ENCODE peak calls at places on chromosomes 16 and 17, in four cellular contexts. W is K562, R is upper lobe of right lung, M is SJCRH30. S is an unnamed sample.

GRCh38 chr16:85459529-85460251 is 153.4 kb upstream of the GSE1 start:
- DNase-seq in M (no peak), W (peak), R (no peak), S (peak)

GRCh38 chr16:9027070-9027799 is 63.5 kb upstream of the USP7 start:
- DNase-seq in W (peak), M (no peak), R (no peak), S (no peak)

GRCh38 chr16:5042574-5043171 is 8.9 kb upstream of the NAGPA start:
- DNase-seq in M (no peak), W (peak), R (peak), S (no peak)

GRCh38 chr16:74748042-74748709 is 26.4 kb downstream of the FA2H start:
- DNase-seq in R (no peak), W (no peak), M (no peak), S (no peak)

GRCh38 chr17:69857412-69857835 is 217.6 kb upstream of the KCNJ16 start:
- DNase-seq in R (no peak), W (peak), M (no peak), S (no peak)

GRCh38 chr16:51445250-51445649 is 294.2 kb upstream of the SALL1 start:
- DNase-seq in M (no peak), R (no peak), W (no peak), S (no peak)

GRCh38 chr17:15378243-15378642 is 36.8 kb upstream of the TEKT3 start:
- DNase-seq in W (no peak), M (no peak), R (no peak), S (no peak)

GRCh38 chr16:74485916-74486315 is 64.6 kb upstream of the CLEC18B start:
- DNase-seq in W (no peak), R (no peak), M (no peak), S (no peak)

GRCh38 chr17:69949931-69950330 is 125.1 kb upstream of the KCNJ16 start:
- DNase-seq in R (no peak), M (no peak), W (peak), S (no peak)

GRCh38 chr17:13005530-13005929 is 12.3 kb downstream of the ELAC2 start:
- DNase-seq in W (no peak), M (no peak), R (no peak), S (no peak)

GRCh38 chr17:6070280-6070894 is at the start of gene WSCD1:
- DNase-seq in M (no peak), W (no peak), R (no peak), S (no peak)

GRCh38 chr17:68576137-68576536 is 25.0 kb downstream of the FAM20A start:
- DNase-seq in M (no peak), W (no peak), R (no peak), S (no peak)

GRCh38 chr16:50526796-50527195 is 21.4 kb upstream of the NKD1 start:
- DNase-seq in R (no peak), W (no peak), M (no peak), S (no peak)

GRCh38 chr17:68318103-68318991 is 27.1 kb downstream of the ARSG start:
- DNase-seq in M (peak), W (no peak), R (no peak), S (no peak)

GRCh38 chr17:81218991-81219390 is 3.8 kb downstream of the CEP131 start:
- DNase-seq in W (no peak), M (no peak), R (no peak), S (no peak)

GRCh38 chr16:30116291-30117207 is 3.2 kb upstream of the GDPD3 start:
- DNase-seq in W (no peak), M (no peak), R (peak), S (no peak)

GRCh38 chr17:75847595-75848522 is 3.7 kb upstream of the UNC13D start:
- DNase-seq in R (no peak), M (no peak), W (no peak), S (no peak)

GRCh38 chr16:80250376-80250775 is 290.4 kb upstream of the DYNLRB2 start:
- DNase-seq in M (peak), W (no peak), R (no peak), S (no peak)

GRCh38 chr16:75029854-75030253 is 31.0 kb downstream of the ZNRF1 start:
- DNase-seq in R (no peak), M (no peak), W (no peak), S (no peak)

GRCh38 chr16:3457434-3458252 is 14.2 kb downstream of the NAA60 start:
- DNase-seq in W (peak), R (peak), M (peak), S (peak)

GRCh38 chr17:42107597-42108576 is 4.6 kb downstream of the DHX58 start:
- DNase-seq in W (peak), M (peak), R (peak), S (peak)

GRCh38 chr16:66873685-66874055 is 6.6 kb upstream of the PDP2 start:
- DNase-seq in W (no peak), R (no peak), M (no peak), S (no peak)

GRCh38 chr16:58127033-58127556 is 2.1 kb downstream of the CFAP20 start:
- DNase-seq in M (no peak), R (no peak), W (peak), S (no peak)

GRCh38 chr16:50737420-50737959 is 4.4 kb upstream of the CYLD start:
- DNase-seq in M (no peak), W (no peak), R (no peak), S (no peak)

GRCh38 chr17:64097196-64097936 is 32.6 kb downstream of the ERN1 start:
- DNase-seq in M (no peak), W (no peak), R (no peak), S (no peak)

GRCh38 chr17:73710095-73710592 is 65.9 kb upstream of the SDK2 start:
- DNase-seq in M (peak), R (no peak), W (peak), S (peak)

GRCh38 chr17:81878294-81878693 is 7.2 kb upstream of the ARHGDIA start:
- DNase-seq in R (no peak), M (no peak), W (no peak), S (no peak)

GRCh38 chr16:13181432-13181831 is 280.0 kb downstream of the SHISA9 start:
- DNase-seq in W (no peak), R (no peak), M (no peak), S (no peak)

GRCh38 chr16:1420111-1420539 is 422 bp downstream of the UQCC4 start:
- DNase-seq in M (peak), R (no peak), W (peak), S (no peak)

GRCh38 chr17:4074831-4075495 is 67.9 kb downstream of the ZZEF1 start:
- DNase-seq in R (no peak), W (peak), M (peak), S (no peak)

GRCh38 chr17:4068918-4069317 is 73.9 kb downstream of the ZZEF1 start:
- DNase-seq in R (no peak), M (no peak), W (no peak), S (no peak)

GRCh38 chr17:4072487-4073157 is 70.2 kb downstream of the ZZEF1 start:
- DNase-seq in W (no peak), M (peak), R (no peak), S (no peak)

DNA sequence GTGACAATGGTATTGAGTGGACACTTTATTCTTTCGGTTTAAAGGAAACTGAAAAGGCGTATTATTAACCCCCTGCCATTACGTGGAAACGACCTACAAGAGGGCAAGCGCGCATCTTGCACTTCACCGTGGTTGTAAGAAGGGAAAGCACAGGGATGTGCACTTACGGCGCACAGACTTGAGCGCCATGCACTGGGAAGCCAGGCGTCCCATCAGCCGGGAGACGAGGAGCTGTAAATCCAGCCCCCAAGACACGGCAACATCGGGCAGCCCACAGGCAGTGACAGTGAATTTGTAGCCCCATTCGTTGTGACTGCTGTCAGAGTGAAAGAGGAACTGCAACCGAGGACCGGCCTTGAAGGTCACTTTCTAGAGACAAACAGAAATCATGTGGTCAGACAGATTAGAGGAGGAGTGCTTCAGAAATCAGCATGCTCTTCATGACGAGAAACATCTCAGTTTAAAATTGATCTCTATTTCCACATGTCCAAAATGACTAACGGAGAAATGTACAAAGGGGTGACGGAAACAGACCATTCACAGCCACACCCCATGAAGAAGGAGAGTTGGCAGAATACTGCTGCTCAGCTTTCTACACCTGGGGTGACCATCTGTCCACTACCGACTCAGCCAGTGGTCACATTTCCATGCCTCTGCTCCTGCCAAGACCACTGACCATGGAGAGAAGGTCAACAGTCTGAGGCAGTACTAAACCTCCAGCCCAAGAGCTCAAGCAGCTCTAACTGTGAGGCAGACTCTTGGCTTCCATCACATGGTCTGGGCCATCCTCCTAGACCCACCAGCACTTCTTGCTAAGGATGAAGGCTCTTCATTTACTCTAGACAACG is 68.6 kb downstream of the ZZEF1 start:
- DNase-seq in R (no peak), M (no peak), W (no peak), S (no peak)
- H3K27ac ChIP-seq in R (no peak), M (no peak), W (no peak), S (peak)

GRCh38 chr16:23282508-23282907 is 19.6 kb upstream of the SCNN1B start:
- DNase-seq in W (no peak), R (no peak), M (no peak), S (no peak)
- H3K27ac ChIP-seq in W (no peak), R (no peak), M (no peak), S (no peak)

GRCh38 chr17:19306160-19307111 is 56.1 kb downstream of the B9D1 start:
- DNase-seq in W (no peak), R (peak), M (no peak), S (no peak)
- H3K27ac ChIP-seq in W (no peak), R (no peak), M (no peak), S (peak)

GRCh38 chr16:20906871-20907255 is 6.3 kb downstream of the LYRM1 start:
- DNase-seq in W (no peak), M (no peak), R (no peak), S (no peak)

GRCh38 chr16:20910781-20911321 is 10.3 kb downstream of the LYRM1 start:
- DNase-seq in W (peak), M (no peak), R (no peak), S (no peak)

GRCh38 chr16:20916289-20916688 is 15.7 kb downstream of the LYRM1 start:
- DNase-seq in W (peak), R (no peak), M (no peak), S (no peak)

GRCh38 chr16:20915733-20916132 is 15.2 kb downstream of the LYRM1 start:
- DNase-seq in R (no peak), W (peak), M (no peak), S (no peak)

DNA sequence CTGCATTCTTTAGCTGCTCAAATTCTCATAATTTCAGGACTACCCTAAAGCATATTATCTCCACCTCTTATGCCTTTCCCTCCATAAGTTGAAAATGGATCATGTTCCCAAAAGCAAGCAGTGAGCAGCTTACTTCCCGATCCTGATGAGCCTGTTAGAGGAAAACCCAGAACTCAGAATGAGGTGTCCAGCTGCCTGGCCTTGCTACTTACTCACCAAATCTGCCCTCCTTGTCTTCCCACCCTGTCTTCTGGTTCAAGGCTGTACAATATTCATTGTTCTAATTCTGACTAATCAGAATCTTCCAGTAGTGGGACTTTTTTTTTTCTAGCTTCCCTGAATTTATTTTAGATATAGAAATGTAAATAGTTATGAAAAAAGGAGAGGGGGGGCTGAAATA is 10.8 kb downstream of the LYRM1 start:
- DNase-seq in M (no peak), W (no peak), R (no peak), S (no peak)
- H3K27ac ChIP-seq in M (no peak), W (peak), R (peak), S (peak)

DNA sequence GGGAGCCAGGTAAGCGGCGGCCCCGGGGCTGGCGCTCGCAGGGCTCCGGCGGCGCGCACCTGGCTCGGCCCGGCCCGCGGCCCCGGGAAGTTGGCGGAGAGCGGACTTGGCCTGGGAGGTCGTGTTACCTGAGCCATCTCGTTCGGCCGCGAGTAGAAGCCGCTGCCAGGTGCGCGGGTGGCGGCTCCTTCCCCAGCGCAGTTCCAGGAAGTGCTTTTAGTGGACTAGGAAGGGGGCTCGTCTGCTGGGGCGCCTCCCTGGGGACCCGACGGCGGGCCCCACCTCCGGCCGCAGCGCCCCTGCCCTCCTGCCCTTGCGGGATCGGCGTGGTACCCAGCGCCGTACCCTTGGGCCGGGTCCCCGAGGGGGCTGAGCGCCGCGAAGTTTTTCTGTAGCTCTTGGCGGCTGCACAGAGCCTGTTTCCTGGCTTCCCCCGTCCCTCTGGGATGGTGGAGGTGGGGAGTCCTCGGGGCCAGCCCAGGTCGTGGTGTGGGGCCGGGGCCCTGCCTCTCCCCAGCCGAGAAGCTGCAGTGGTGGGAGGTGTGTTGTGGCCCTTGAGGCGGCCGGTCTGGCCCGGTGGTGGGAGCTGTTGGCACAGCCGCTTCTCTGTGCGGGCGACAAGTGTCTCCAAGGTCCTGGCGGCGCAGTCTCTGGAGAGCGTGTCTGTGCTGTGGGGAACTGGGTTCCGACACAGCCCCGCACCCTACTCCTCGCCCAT is 96.9 kb downstream of the RAB11FIP4 start:
- DNase-seq in M (no peak), R (peak), W (no peak), S (no peak)
- H3K27ac ChIP-seq in M (no peak), R (peak), W (peak), S (peak)

GRCh38 chr16:69924777-69925191 is 26.4 kb upstream of the CLEC18A start:
- DNase-seq in W (no peak), R (no peak), M (no peak), S (peak)
- H3K27ac ChIP-seq in W (no peak), R (peak), M (no peak), S (peak)

GRCh38 chr17:57260325-57261083 is 4.2 kb downstream of the MSI2 start:
- DNase-seq in M (no peak), R (no peak), W (no peak), S (no peak)
- H3K27ac ChIP-seq in M (no peak), R (no peak), W (no peak), S (no peak)

DNA sequence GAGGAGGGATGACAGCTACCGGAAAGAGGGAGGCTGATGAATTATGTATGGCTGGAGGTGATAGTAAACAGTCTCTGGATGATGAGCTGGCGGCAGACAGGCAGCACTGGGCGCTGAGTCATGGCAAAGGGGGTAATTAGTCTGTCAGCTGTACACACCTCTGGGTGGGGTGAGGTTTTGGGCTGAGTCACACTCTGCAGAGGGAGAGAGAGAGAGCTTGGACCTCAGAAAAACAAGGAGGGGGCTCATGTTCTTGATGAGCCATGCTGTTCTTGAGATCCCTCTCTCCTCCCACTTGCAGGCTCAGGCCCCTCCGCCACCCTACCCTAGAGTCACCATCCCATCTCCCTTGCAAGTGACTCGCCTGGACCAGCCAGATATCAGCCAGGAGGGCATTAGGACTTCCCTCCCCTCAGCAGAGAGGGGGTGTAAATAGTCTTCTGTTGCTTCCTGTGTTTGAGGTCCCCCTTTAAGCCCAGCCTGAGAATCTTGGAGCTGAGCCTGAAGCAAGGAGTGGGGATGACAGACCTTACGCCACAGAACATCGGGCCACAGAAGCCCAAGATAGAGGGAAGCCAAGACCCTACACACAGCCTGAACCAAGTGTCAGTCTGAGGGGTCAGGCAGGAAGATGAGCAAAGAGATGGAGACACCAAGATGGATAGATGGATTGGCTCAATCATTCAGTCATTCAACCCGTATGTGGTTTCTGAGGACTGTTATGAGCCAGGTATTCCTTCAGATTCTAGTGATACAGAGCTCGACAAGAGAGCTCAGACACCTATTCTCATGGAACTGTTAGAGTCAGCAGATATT is 383.2 kb upstream of the CCL2 start:
- DNase-seq in R (no peak), W (peak), M (peak), S (no peak)
- H3K27ac ChIP-seq in R (no peak), W (peak), M (no peak), S (no peak)

GRCh38 chr17:1590747-1591473 is 28.3 kb upstream of the PITPNA start:
- DNase-seq in R (no peak), W (no peak), M (no peak), S (no peak)
- H3K27ac ChIP-seq in R (peak), W (no peak), M (no peak), S (peak)

GRCh38 chr17:59627269-59627668 is 7.6 kb downstream of the CLTC start:
- DNase-seq in W (no peak), M (no peak), R (no peak), S (no peak)

GRCh38 chr17:59623151-59623550 is 3.5 kb downstream of the CLTC start:
- DNase-seq in R (no peak), M (no peak), W (no peak), S (no peak)

GRCh38 chr17:59627770-59628171 is 8.1 kb downstream of the CLTC start:
- DNase-seq in R (no peak), W (no peak), M (no peak), S (no peak)

GRCh38 chr17:59631221-59631720 is 11.6 kb downstream of the CLTC start:
- DNase-seq in W (no peak), R (no peak), M (no peak), S (no peak)

DNA sequence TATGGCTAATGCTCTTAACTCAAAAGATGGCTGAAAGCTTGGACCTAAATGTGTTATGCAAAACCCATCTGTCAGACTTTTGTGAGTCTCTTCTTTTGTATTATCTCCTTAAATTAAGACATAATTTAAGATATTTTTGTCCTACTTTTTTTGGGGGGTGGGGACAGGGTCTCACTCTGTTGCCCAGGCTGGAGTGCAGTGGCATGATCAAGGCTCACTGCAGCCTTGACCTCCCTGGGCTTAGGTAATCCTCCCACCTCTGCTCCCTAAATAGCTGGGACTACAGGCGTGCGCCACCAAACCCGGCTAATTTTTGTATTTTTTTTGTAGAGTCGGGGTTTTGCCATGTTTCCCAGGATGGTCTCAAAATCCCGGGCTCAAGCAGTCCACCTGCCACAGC is 7.1 kb downstream of the CLTC start:
- DNase-seq in M (no peak), R (no peak), W (no peak), S (no peak)
- H3K27ac ChIP-seq in M (no peak), R (no peak), W (no peak), S (no peak)